ENCODE peak calls at places on chromosomes 13 and 19, in five cellular contexts. I is neuronal stem cell; Z is CD4-positive, alpha-beta memory T cell; D is naive thymus-derived CD4-positive, alpha-beta T cell; F is stomach. M is an unnamed sample. For H3K36me3, the result is how much of the 10 kb centered on the place peaks cover.

GRCh38 chr13:31556376-31556775 is 182.9 kb upstream of the RXFP2 start:
- DNase-seq in F (no peak), Z (no peak), D (no peak), I (no peak), M (no peak)

GRCh38 chr13:113785051-113786010 is 26.3 kb downstream of the TMEM255B start:
- DNase-seq in F (no peak), D (no peak), Z (no peak), I (no peak), M (no peak)

GRCh38 chr13:51801631-51802099 is 2.3 kb downstream of the DHRS12 start:
- DNase-seq in D (no peak), I (peak), Z (no peak), F (peak), M (peak)

GRCh38 chr13:112434937-112435523 is 58.9 kb downstream of the SPACA7 start:
- DNase-seq in F (peak), D (no peak), I (no peak), Z (no peak), M (no peak)

GRCh38 chr19:42092350-42092749 is 16.4 kb downstream of the ZNF574 start:
- DNase-seq in I (no peak), D (no peak), Z (no peak), F (peak), M (no peak)

GRCh38 chr19:14031719-14032480 is at the start of gene IL27RA:
- DNase-seq in D (peak), Z (peak), I (peak), F (peak), M (peak)

GRCh38 chr19:35303357-35303915 is 11.5 kb downstream of the MAG start:
- DNase-seq in F (no peak), D (no peak), Z (no peak), I (no peak), M (no peak)

GRCh38 chr19:33868821-33869412 is 72.2 kb downstream of the KCTD15 start:
- DNase-seq in I (no peak), Z (no peak), D (no peak), F (peak), M (no peak)

GRCh38 chr19:18460313-18460712 is 22.4 kb upstream of the ISYNA1 start:
- DNase-seq in F (peak), D (no peak), I (no peak), Z (no peak), M (no peak)

GRCh38 chr19:57434386-57435061 is 601 bp upstream of the ZNF749 start:
- DNase-seq in F (no peak), D (no peak), Z (no peak), I (no peak), M (no peak)

GRCh38 chr13:111531505-111531904 is 211.1 kb downstream of the TEX29 start:
- DNase-seq in F (no peak), Z (no peak), I (no peak), D (no peak), M (no peak)

GRCh38 chr19:15304140-15304705 is 28.1 kb downstream of the BRD4 start:
- DNase-seq in F (no peak), I (no peak), Z (peak), D (no peak), M (no peak)

GRCh38 chr19:1846517-1847205 is 1.6 kb downstream of the REXO1 start:
- DNase-seq in F (no peak), D (no peak), I (no peak), Z (no peak), M (no peak)

GRCh38 chr19:1845642-1846041 is 2.6 kb downstream of the REXO1 start:
- DNase-seq in I (no peak), Z (no peak), D (no peak), F (no peak), M (no peak)

GRCh38 chr19:1848399-1849131 is at the start of gene REXO1:
- DNase-seq in Z (peak), D (peak), I (peak), F (peak), M (peak)

GRCh38 chr19:1847684-1848398 is 442 bp downstream of the REXO1 start:
- DNase-seq in D (no peak), I (no peak), Z (no peak), F (no peak), M (no peak)

GRCh38 chr19:1847348-1847683 is 967 bp downstream of the REXO1 start:
- DNase-seq in I (no peak), F (no peak), Z (no peak), D (no peak), M (no peak)
- H3K27ac ChIP-seq in I (no peak), F (peak), Z (peak), D (peak), M (peak)

DNA sequence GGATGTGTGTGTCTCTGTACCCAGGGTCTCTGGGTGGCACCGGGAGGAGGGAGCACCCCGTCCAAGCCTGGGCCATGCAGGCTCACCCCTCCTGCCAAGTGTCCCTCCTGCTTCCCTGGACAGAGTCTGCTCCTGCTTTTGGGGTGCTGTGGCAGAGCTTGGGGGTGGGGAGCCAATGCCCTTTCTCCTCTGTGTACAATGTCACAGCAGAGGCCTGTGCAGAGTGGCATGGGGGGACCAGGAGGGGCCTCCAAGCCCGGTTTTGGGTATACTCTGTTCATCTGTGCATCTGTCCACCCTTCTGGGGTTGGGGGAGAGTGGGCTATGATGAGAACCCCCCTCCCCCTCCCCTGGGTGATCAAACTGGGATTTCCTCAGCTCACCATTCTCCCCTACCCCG is 33.5 kb downstream of the PDE4A start:
- DNase-seq in I (no peak), F (no peak), D (no peak), Z (no peak), M (no peak)
- H3K36me3 ChIP-seq in I (under half), F (half or more), D (under half), Z (under half), M (under half)

DNA sequence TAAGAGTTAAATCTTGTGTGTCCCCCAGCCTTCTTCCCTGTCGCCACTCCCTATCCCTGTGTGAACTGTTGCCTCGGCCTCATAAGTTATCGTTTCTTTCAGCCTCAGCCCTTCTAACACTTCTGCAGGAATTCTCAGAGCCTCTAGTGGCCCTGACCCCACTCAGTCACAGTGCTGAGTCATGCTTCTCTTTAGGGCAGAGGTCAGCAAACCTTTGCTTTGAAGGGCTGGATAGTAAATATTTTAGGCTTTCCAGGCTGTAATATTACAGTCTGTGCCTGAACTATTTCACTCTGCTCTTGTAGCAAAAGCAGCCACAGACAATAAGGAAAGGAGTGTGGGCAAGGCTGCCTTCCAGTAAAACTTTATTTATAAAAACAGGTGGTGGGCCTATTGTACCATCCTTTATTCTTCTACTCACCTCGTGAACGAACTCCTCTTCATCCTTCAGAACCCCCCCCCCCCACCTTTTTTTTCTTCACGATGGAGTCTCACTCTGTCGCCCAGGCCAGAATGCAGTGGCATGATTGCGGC is 22.1 kb downstream of the MYO9B start:
- DNase-seq in D (no peak), I (no peak), F (no peak), Z (no peak), M (no peak)
- H3K27ac ChIP-seq in D (no peak), I (no peak), F (peak), Z (no peak), M (peak)

GRCh38 chr13:18960637-18961227 is 220.9 kb downstream of the TUBA3C start:
- DNase-seq in D (no peak), F (no peak), Z (no peak), I (no peak), M (no peak)

GRCh38 chr13:18961383-18962117 is 220.1 kb downstream of the TUBA3C start:
- DNase-seq in D (no peak), F (no peak), Z (no peak), I (no peak), M (no peak)

GRCh38 chr13:18959229-18959628 is 222.4 kb downstream of the TUBA3C start:
- DNase-seq in I (no peak), F (no peak), D (no peak), Z (no peak), M (no peak)

GRCh38 chr13:18962168-18962734 is 219.4 kb downstream of the TUBA3C start:
- DNase-seq in D (no peak), Z (no peak), F (no peak), I (no peak), M (no peak)

GRCh38 chr13:18959996-18960395 is 221.6 kb downstream of the TUBA3C start:
- DNase-seq in D (no peak), F (no peak), Z (no peak), I (no peak), M (no peak)
- H3K36me3 ChIP-seq in D (under half), F (under half), Z (under half), I (under half), M (under half)

GRCh38 chr13:99959127-99959529 is 12.4 kb downstream of the ZIC5 start:
- DNase-seq in D (no peak), F (peak), I (no peak), Z (no peak), M (no peak)

GRCh38 chr13:99958402-99959126 is 13.0 kb downstream of the ZIC5 start:
- DNase-seq in Z (no peak), D (no peak), I (no peak), F (peak), M (peak)

GRCh38 chr13:99955747-99956472 is 15.7 kb downstream of the ZIC5 start:
- DNase-seq in Z (no peak), F (no peak), D (no peak), I (no peak), M (no peak)

GRCh38 chr13:99955107-99955746 is 16.3 kb downstream of the ZIC5 start:
- DNase-seq in I (no peak), D (no peak), F (no peak), Z (no peak), M (no peak)

DNA sequence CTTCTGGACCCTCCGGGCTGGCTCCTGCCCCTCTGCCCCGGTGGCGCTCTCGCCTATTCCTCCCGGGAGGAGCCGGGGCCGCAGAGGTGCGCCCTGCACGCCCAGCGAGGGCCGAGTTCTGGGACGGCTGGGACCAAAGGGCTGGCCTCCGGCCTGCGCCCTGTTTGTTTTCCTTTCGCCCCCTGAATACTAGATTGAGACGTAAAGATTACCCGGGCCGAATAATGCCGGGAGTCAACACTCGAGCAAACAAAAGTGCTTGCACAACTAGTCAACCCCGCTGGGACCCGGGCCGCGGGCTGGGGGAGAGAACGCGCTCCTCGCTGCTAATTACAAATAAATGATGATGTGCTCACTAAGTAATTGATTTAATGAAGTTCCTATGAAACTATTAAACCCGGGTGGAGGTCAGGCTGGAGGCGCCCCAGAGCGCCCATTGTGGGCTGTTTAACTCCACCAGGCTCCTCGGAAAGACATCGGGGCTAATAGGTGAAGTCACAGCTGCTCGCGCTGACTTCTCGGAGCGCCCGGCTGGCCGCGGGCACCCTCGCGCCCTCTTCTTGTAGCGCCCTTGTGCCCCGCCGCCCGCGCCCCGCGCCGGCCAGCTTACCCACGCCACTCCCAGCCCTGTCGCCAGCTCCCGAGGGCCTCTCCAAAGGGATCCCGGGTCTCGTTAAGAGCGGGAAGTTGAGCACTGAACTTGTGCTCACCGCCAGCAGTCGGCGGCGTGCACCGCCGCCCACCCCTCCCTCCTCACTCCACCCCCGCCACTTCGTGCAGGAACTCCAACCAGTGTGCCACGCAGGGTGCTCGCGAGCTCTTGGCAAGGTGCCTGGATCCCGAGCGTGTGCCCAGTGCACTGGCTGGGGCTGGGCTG is 14.9 kb downstream of the ZIC5 start:
- DNase-seq in F (no peak), Z (no peak), I (no peak), D (peak), M (no peak)
- H3K27ac ChIP-seq in F (no peak), Z (no peak), I (no peak), D (no peak), M (no peak)

GRCh38 chr19:23884363-23884762 is 30.3 kb upstream of the ZNF726 start:
- DNase-seq in D (no peak), F (no peak), I (no peak), Z (no peak), M (no peak)
- H3K36me3 ChIP-seq in D (under half), F (under half), I (under half), Z (under half), M (under half)

M was measured in ascending aorta.